ENCODE peak calls at places on chromosomes 1 and 21, in eight cellular contexts. One of them, this sample, is unnamed.

GRCh38 chr1:42454409-42454808 is 1.4 kb downstream of the ZMYND12 start:
- DNase-seq in GM12865: no peak
- DNase-seq in NB4: no peak
- DNase-seq in left lung: no peak
- DNase-seq in prostate gland: no peak
- DNase-seq in fibroblast of mammary gland: no peak
- DNase-seq in transverse colon: no peak
- DNase-seq in HFF-Myc: no peak
- DNase-seq in this sample: no peak

GRCh38 chr1:192497214-192497794 is 78.3 kb upstream of the RGS1 start:
- DNase-seq in GM12865: no peak
- DNase-seq in transverse colon: no peak
- DNase-seq in prostate gland: no peak
- DNase-seq in fibroblast of mammary gland: no peak
- DNase-seq in NB4: no peak
- DNase-seq in left lung: no peak
- DNase-seq in HFF-Myc: no peak
- DNase-seq in this sample: no peak

GRCh38 chr1:203828002-203828401 is 32.6 kb downstream of the ZBED6 start:
- DNase-seq in left lung: no peak
- DNase-seq in HFF-Myc: no peak
- DNase-seq in fibroblast of mammary gland: no peak
- DNase-seq in NB4: no peak
- DNase-seq in GM12865: no peak
- DNase-seq in transverse colon: no peak
- DNase-seq in prostate gland: no peak
- DNase-seq in this sample: no peak

GRCh38 chr1:111570781-111571181 is 48.8 kb upstream of the RAP1A start:
- DNase-seq in HFF-Myc: no peak
- DNase-seq in prostate gland: no peak
- DNase-seq in transverse colon: peak; percentile 14
- DNase-seq in left lung: no peak
- DNase-seq in GM12865: peak; percentile 65
- DNase-seq in fibroblast of mammary gland: peak; percentile 20
- DNase-seq in NB4: peak; percentile 75
- DNase-seq in this sample: peak; percentile 71

GRCh38 chr1:113073457-113073950 is 506 bp downstream of the LRIG2 start:
- DNase-seq in HFF-Myc: peak; percentile 3
- DNase-seq in NB4: peak; percentile 69
- DNase-seq in transverse colon: peak; percentile 66
- DNase-seq in fibroblast of mammary gland: peak; percentile 60
- DNase-seq in GM12865: peak; percentile 51
- DNase-seq in prostate gland: peak; percentile 47
- DNase-seq in left lung: peak; percentile 56
- DNase-seq in this sample: no peak

GRCh38 chr1:51313268-51313852 is 17.0 kb downstream of the TTC39A start:
- DNase-seq in left lung: no peak
- DNase-seq in prostate gland: no peak
- DNase-seq in transverse colon: no peak
- DNase-seq in GM12865: no peak
- DNase-seq in fibroblast of mammary gland: peak; percentile 10
- DNase-seq in NB4: no peak
- DNase-seq in HFF-Myc: no peak
- DNase-seq in this sample: no peak

GRCh38 chr1:244154882-244155531 is 103.9 kb downstream of the ZBTB18 start:
- DNase-seq in NB4: no peak
- DNase-seq in prostate gland: no peak
- DNase-seq in transverse colon: peak; percentile 11
- DNase-seq in fibroblast of mammary gland: no peak
- DNase-seq in HFF-Myc: no peak
- DNase-seq in GM12865: no peak
- DNase-seq in left lung: no peak
- DNase-seq in this sample: no peak

GRCh38 chr1:43317817-43318471 is 17.2 kb downstream of the TIE1 start:
- DNase-seq in fibroblast of mammary gland: peak; percentile 48
- DNase-seq in prostate gland: no peak
- DNase-seq in left lung: peak; percentile 28
- DNase-seq in GM12865: no peak
- DNase-seq in NB4: no peak
- DNase-seq in HFF-Myc: no peak
- DNase-seq in transverse colon: no peak
- DNase-seq in this sample: peak; percentile 18

GRCh38 chr1:3577300-3577699 is 34.0 kb downstream of the MEGF6 start:
- DNase-seq in HFF-Myc: no peak
- DNase-seq in NB4: no peak
- DNase-seq in transverse colon: no peak
- DNase-seq in left lung: no peak
- DNase-seq in fibroblast of mammary gland: no peak
- DNase-seq in GM12865: peak; percentile 9
- DNase-seq in prostate gland: no peak
- DNase-seq in this sample: no peak

GRCh38 chr1:100353073-100353801 is 931 bp downstream of the CDC14A start:
- DNase-seq in fibroblast of mammary gland: peak; percentile 4
- DNase-seq in GM12865: peak; percentile 68
- DNase-seq in NB4: peak; percentile 66
- DNase-seq in left lung: peak; percentile 43
- DNase-seq in transverse colon: peak; percentile 55
- DNase-seq in prostate gland: peak; percentile 24
- DNase-seq in HFF-Myc: no peak
- DNase-seq in this sample: peak; percentile 72

GRCh38 chr1:152495066-152495675 is 15.4 kb upstream of the LCE5A start:
- DNase-seq in left lung: no peak
- DNase-seq in HFF-Myc: no peak
- DNase-seq in transverse colon: peak; percentile 51
- DNase-seq in fibroblast of mammary gland: peak; percentile 46
- DNase-seq in NB4: peak; percentile 66
- DNase-seq in GM12865: peak; percentile 56
- DNase-seq in prostate gland: no peak
- DNase-seq in this sample: peak; percentile 33

GRCh38 chr1:41670558-41670957 is 186.1 kb upstream of the EDN2 start:
- DNase-seq in NB4: no peak
- DNase-seq in fibroblast of mammary gland: peak; percentile 76
- DNase-seq in GM12865: no peak
- DNase-seq in HFF-Myc: peak; percentile 36
- DNase-seq in transverse colon: no peak
- DNase-seq in left lung: no peak
- DNase-seq in prostate gland: no peak
- DNase-seq in this sample: peak; percentile 73

GRCh38 chr1:212700892-212701819 is 1.5 kb upstream of the BATF3 start:
- DNase-seq in GM12865: peak; percentile 43
- DNase-seq in fibroblast of mammary gland: peak; percentile 52
- DNase-seq in HFF-Myc: no peak
- DNase-seq in prostate gland: peak; percentile 32
- DNase-seq in NB4: peak; percentile 90
- DNase-seq in left lung: peak; percentile 59
- DNase-seq in transverse colon: peak; percentile 39
- DNase-seq in this sample: peak; percentile 55

GRCh38 chr21:46000731-46001641 is 19.4 kb downstream of the COL6A1 start:
- DNase-seq in GM12865: no peak
- DNase-seq in fibroblast of mammary gland: peak; percentile 58
- DNase-seq in prostate gland: peak; percentile 2
- DNase-seq in transverse colon: peak; percentile 11
- DNase-seq in left lung: peak; percentile 32
- DNase-seq in NB4: no peak
- DNase-seq in HFF-Myc: no peak
- DNase-seq in this sample: peak; percentile 1

GRCh38 chr1:224501836-224502235 is 67.2 kb upstream of the WDR26 start:
- DNase-seq in NB4: no peak
- DNase-seq in transverse colon: no peak
- DNase-seq in prostate gland: no peak
- DNase-seq in fibroblast of mammary gland: no peak
- DNase-seq in left lung: no peak
- DNase-seq in GM12865: no peak
- DNase-seq in HFF-Myc: no peak
- DNase-seq in this sample: no peak

GRCh38 chr1:224505454-224506093 is 71.0 kb upstream of the WDR26 start:
- DNase-seq in transverse colon: no peak
- DNase-seq in prostate gland: no peak
- DNase-seq in NB4: no peak
- DNase-seq in HFF-Myc: no peak
- DNase-seq in left lung: no peak
- DNase-seq in fibroblast of mammary gland: no peak
- DNase-seq in GM12865: no peak
- DNase-seq in this sample: no peak

GRCh38 chr1:224502459-224503160 is 68.0 kb upstream of the WDR26 start:
- DNase-seq in HFF-Myc: no peak
- DNase-seq in GM12865: no peak
- DNase-seq in transverse colon: peak; percentile 71
- DNase-seq in NB4: peak; percentile 63
- DNase-seq in fibroblast of mammary gland: no peak
- DNase-seq in left lung: no peak
- DNase-seq in prostate gland: peak; percentile 66
- DNase-seq in this sample: no peak

GRCh38 chr1:224504642-224505041 is 70.0 kb upstream of the WDR26 start:
- DNase-seq in left lung: no peak
- DNase-seq in NB4: no peak
- DNase-seq in fibroblast of mammary gland: no peak
- DNase-seq in HFF-Myc: no peak
- DNase-seq in prostate gland: no peak
- DNase-seq in transverse colon: no peak
- DNase-seq in GM12865: no peak
- DNase-seq in this sample: no peak

GRCh38 chr1:224503161-224504118 is 68.8 kb upstream of the WDR26 start:
- DNase-seq in fibroblast of mammary gland: peak; percentile 80
- DNase-seq in HFF-Myc: no peak
- DNase-seq in NB4: peak; percentile 99
- DNase-seq in GM12865: peak; percentile 87
- DNase-seq in prostate gland: peak; percentile 96
- DNase-seq in left lung: peak; percentile 88
- DNase-seq in transverse colon: peak; percentile 90
- DNase-seq in this sample: peak; percentile 53
- TF ChIP-seq CTCF in fibroblast of mammary gland: peak; percentile 6
- TF ChIP-seq CTCF in HFF-Myc: no peak
- TF ChIP-seq CTCF in NB4: peak; percentile 17
- TF ChIP-seq CTCF in GM12865: peak; percentile 38
- TF ChIP-seq CTCF in prostate gland: no peak
- TF ChIP-seq CTCF in left lung: no peak
- TF ChIP-seq CTCF in transverse colon: peak; percentile 65
- TF ChIP-seq CTCF in this sample: peak; percentile 14

GRCh38 chr1:17998889-17999288 is 108.7 kb upstream of the IGSF21 start:
- DNase-seq in transverse colon: no peak
- DNase-seq in HFF-Myc: no peak
- DNase-seq in fibroblast of mammary gland: no peak
- DNase-seq in prostate gland: no peak
- DNase-seq in GM12865: peak; percentile 14
- DNase-seq in left lung: no peak
- DNase-seq in NB4: peak; percentile 6
- DNase-seq in this sample: no peak
- TF ChIP-seq CTCF in transverse colon: no peak
- TF ChIP-seq CTCF in HFF-Myc: peak; percentile 33
- TF ChIP-seq CTCF in fibroblast of mammary gland: peak; percentile 25
- TF ChIP-seq CTCF in prostate gland: no peak
- TF ChIP-seq CTCF in GM12865: peak; percentile 23
- TF ChIP-seq CTCF in left lung: no peak
- TF ChIP-seq CTCF in NB4: peak; percentile 32
- TF ChIP-seq CTCF in this sample: no peak

GRCh38 chr1:72018562-72018961 is 263.8 kb downstream of the NEGR1 start:
- DNase-seq in left lung: no peak
- DNase-seq in HFF-Myc: no peak
- DNase-seq in fibroblast of mammary gland: no peak
- DNase-seq in transverse colon: no peak
- DNase-seq in NB4: no peak
- DNase-seq in GM12865: no peak
- DNase-seq in prostate gland: no peak
- DNase-seq in this sample: no peak
- TF ChIP-seq CTCF in left lung: no peak
- TF ChIP-seq CTCF in HFF-Myc: no peak
- TF ChIP-seq CTCF in fibroblast of mammary gland: no peak
- TF ChIP-seq CTCF in transverse colon: no peak
- TF ChIP-seq CTCF in NB4: no peak
- TF ChIP-seq CTCF in GM12865: no peak
- TF ChIP-seq CTCF in prostate gland: no peak
- TF ChIP-seq CTCF in this sample: no peak

GRCh38 chr1:96764469-96764868 is 42.9 kb downstream of the PTBP2 start:
- DNase-seq in transverse colon: no peak
- DNase-seq in GM12865: no peak
- DNase-seq in left lung: no peak
- DNase-seq in fibroblast of mammary gland: no peak
- DNase-seq in prostate gland: no peak
- DNase-seq in NB4: no peak
- DNase-seq in HFF-Myc: no peak
- DNase-seq in this sample: no peak
- TF ChIP-seq CTCF in transverse colon: no peak
- TF ChIP-seq CTCF in GM12865: no peak
- TF ChIP-seq CTCF in left lung: no peak
- TF ChIP-seq CTCF in fibroblast of mammary gland: no peak
- TF ChIP-seq CTCF in prostate gland: no peak
- TF ChIP-seq CTCF in NB4: no peak
- TF ChIP-seq CTCF in HFF-Myc: no peak
- TF ChIP-seq CTCF in this sample: no peak

GRCh38 chr1:161763522-161764098 is 2.5 kb upstream of the ATF6 start:
- DNase-seq in transverse colon: no peak
- DNase-seq in HFF-Myc: no peak
- DNase-seq in GM12865: peak; percentile 59
- DNase-seq in prostate gland: no peak
- DNase-seq in left lung: no peak
- DNase-seq in NB4: peak; percentile 41
- DNase-seq in fibroblast of mammary gland: peak; percentile 10
- DNase-seq in this sample: peak; percentile 69

GRCh38 chr1:161768461-161768860 is 2.3 kb downstream of the ATF6 start:
- DNase-seq in GM12865: no peak
- DNase-seq in left lung: no peak
- DNase-seq in HFF-Myc: no peak
- DNase-seq in transverse colon: no peak
- DNase-seq in fibroblast of mammary gland: no peak
- DNase-seq in prostate gland: no peak
- DNase-seq in NB4: no peak
- DNase-seq in this sample: no peak

GRCh38 chr1:161768986-161769672 is 3.0 kb downstream of the ATF6 start:
- DNase-seq in left lung: no peak
- DNase-seq in HFF-Myc: no peak
- DNase-seq in NB4: no peak
- DNase-seq in transverse colon: no peak
- DNase-seq in prostate gland: no peak
- DNase-seq in fibroblast of mammary gland: no peak
- DNase-seq in GM12865: no peak
- DNase-seq in this sample: no peak

GRCh38 chr1:161770250-161770649 is 4.1 kb downstream of the ATF6 start:
- DNase-seq in NB4: no peak
- DNase-seq in transverse colon: no peak
- DNase-seq in HFF-Myc: no peak
- DNase-seq in fibroblast of mammary gland: no peak
- DNase-seq in GM12865: no peak
- DNase-seq in left lung: no peak
- DNase-seq in prostate gland: no peak
- DNase-seq in this sample: no peak

GRCh38 chr1:161766102-161766981 is at the start of gene ATF6:
- DNase-seq in transverse colon: peak; percentile 91
- DNase-seq in GM12865: peak; percentile 93
- DNase-seq in HFF-Myc: peak; percentile 88
- DNase-seq in NB4: peak; percentile 93
- DNase-seq in left lung: peak; percentile 89
- DNase-seq in fibroblast of mammary gland: peak; percentile 95
- DNase-seq in prostate gland: peak; percentile 87
- DNase-seq in this sample: peak; percentile 88
- TF ChIP-seq CTCF in transverse colon: no peak
- TF ChIP-seq CTCF in GM12865: no peak
- TF ChIP-seq CTCF in HFF-Myc: no peak
- TF ChIP-seq CTCF in NB4: no peak
- TF ChIP-seq CTCF in left lung: no peak
- TF ChIP-seq CTCF in fibroblast of mammary gland: no peak
- TF ChIP-seq CTCF in prostate gland: no peak
- TF ChIP-seq CTCF in this sample: no peak

This sample was measured in activated CD8-positive, alpha-beta T cell treated with anti-CD3 and anti-CD28 coated beads for 36 hours.